ENCODE peak calls at places on chromosomes 11 and 22, in four cellular contexts. One of them, this sample, is unnamed.

GRCh38 chr11:29432719-29433325 is 584.0 kb downstream of the KCNA4 start:
- DNase-seq in H1: no peak
- DNase-seq in GM12878: no peak
- DNase-seq in HepG2: peak
- DNase-seq in this sample: no peak

GRCh38 chr11:126371595-126371994 is 16.1 kb downstream of the ST3GAL4 start:
- DNase-seq in GM12878: no peak
- DNase-seq in HepG2: no peak
- DNase-seq in H1: no peak
- DNase-seq in this sample: no peak

GRCh38 chr11:80993561-80993960 is 1552.7 kb upstream of the TENM4 start:
- DNase-seq in H1: no peak
- DNase-seq in GM12878: no peak
- DNase-seq in HepG2: no peak
- DNase-seq in this sample: no peak

GRCh38 chr22:19648419-19648929 is 65.8 kb upstream of the SEPTIN5 start:
- DNase-seq in H1: no peak
- DNase-seq in GM12878: no peak
- DNase-seq in HepG2: no peak
- DNase-seq in this sample: no peak

GRCh38 chr11:130062030-130062429 is 7.7 kb upstream of the APLP2 start:
- DNase-seq in H1: no peak
- DNase-seq in GM12878: no peak
- DNase-seq in HepG2: no peak
- DNase-seq in this sample: no peak

GRCh38 chr11:128467610-128468041 is 119.7 kb downstream of the ETS1 start:
- DNase-seq in HepG2: peak
- DNase-seq in H1: peak
- DNase-seq in GM12878: no peak
- DNase-seq in this sample: no peak

GRCh38 chr11:44860346-44860745 is 90.3 kb downstream of the TP53I11 start:
- DNase-seq in HepG2: no peak
- DNase-seq in GM12878: no peak
- DNase-seq in H1: no peak
- DNase-seq in this sample: no peak

GRCh38 chr22:48104786-48105185 is 1342.3 kb downstream of the TBC1D22A start:
- DNase-seq in GM12878: no peak
- DNase-seq in H1: no peak
- DNase-seq in HepG2: no peak
- DNase-seq in this sample: no peak

GRCh38 chr22:47090591-47091240 is 328.3 kb downstream of the TBC1D22A start:
- DNase-seq in H1: no peak
- DNase-seq in GM12878: no peak
- DNase-seq in HepG2: no peak
- DNase-seq in this sample: no peak

GRCh38 chr11:9004310-9004945 is 627 bp upstream of the NRIP3 start:
- DNase-seq in HepG2: no peak
- DNase-seq in GM12878: no peak
- DNase-seq in H1: no peak
- DNase-seq in this sample: no peak

GRCh38 chr11:76217653-76218160 is 11.4 kb upstream of the WNT11 start:
- DNase-seq in GM12878: no peak
- DNase-seq in H1: no peak
- DNase-seq in HepG2: no peak
- DNase-seq in this sample: no peak

GRCh38 chr22:39176067-39176621 is 23.7 kb upstream of the CBX7 start:
- DNase-seq in HepG2: peak
- DNase-seq in GM12878: no peak
- DNase-seq in H1: no peak
- DNase-seq in this sample: no peak

GRCh38 chr11:121800704-121801516 is 315.1 kb downstream of the BLID start:
- DNase-seq in GM12878: no peak
- DNase-seq in H1: peak
- DNase-seq in HepG2: no peak
- DNase-seq in this sample: peak

GRCh38 chr11:66022401-66023185 is 3.7 kb downstream of the CATSPER1 start:
- DNase-seq in H1: peak
- DNase-seq in GM12878: no peak
- DNase-seq in HepG2: peak
- DNase-seq in this sample: peak

GRCh38 chr11:34546511-34547206 is 33.1 kb upstream of the ELF5 start:
- DNase-seq in H1: no peak
- DNase-seq in HepG2: peak
- DNase-seq in GM12878: no peak
- DNase-seq in this sample: peak

GRCh38 chr22:17694193-17694592 is 55.6 kb downstream of the BCL2L13 start:
- DNase-seq in H1: no peak
- DNase-seq in GM12878: no peak
- DNase-seq in HepG2: no peak
- DNase-seq in this sample: no peak

GRCh38 chr22:46297151-46297819 is 615 bp downstream of the GTSE1 start:
- DNase-seq in GM12878: no peak
- DNase-seq in H1: no peak
- DNase-seq in HepG2: peak
- DNase-seq in this sample: peak

GRCh38 chr11:101169944-101170343 is 40.3 kb upstream of the PGR start:
- DNase-seq in H1: no peak
- DNase-seq in HepG2: no peak
- DNase-seq in GM12878: no peak
- DNase-seq in this sample: no peak

GRCh38 chr22:43849731-43850130 is 12.6 kb downstream of the SULT4A1 start:
- DNase-seq in HepG2: no peak
- DNase-seq in H1: no peak
- DNase-seq in GM12878: no peak
- DNase-seq in this sample: no peak

GRCh38 chr11:68297812-68298658 is 14.4 kb upstream of the LRP5 start:
- DNase-seq in GM12878: no peak
- DNase-seq in HepG2: peak
- DNase-seq in H1: peak
- DNase-seq in this sample: peak
- TF ChIP-seq SUZ12 in GM12878: no peak
- TF ChIP-seq SUZ12 in HepG2: no peak
- TF ChIP-seq SUZ12 in H1: no peak
- TF ChIP-seq SUZ12 in this sample: no peak

DNA sequence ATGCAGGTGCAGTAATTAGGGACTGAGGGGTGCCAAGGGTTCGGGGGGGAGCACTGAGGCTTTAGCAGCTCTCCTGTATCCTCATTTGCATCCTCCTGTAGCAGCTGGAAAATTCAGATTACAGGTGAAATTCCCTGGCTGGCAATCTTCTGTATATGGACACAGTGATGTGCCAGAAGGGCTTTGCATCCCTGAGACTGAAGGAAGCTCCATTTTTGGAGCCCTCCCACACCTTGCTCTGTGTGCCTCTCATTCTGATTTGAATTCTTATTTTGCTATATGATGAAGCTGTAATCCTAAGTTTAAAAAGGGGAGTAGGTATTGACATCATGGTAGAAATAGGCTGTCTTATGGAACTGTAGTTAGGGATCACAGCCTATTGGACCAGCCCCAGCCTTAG is 46.6 kb downstream of the SCN3B start:
- DNase-seq in GM12878: no peak
- DNase-seq in HepG2: no peak
- DNase-seq in H1: no peak
- DNase-seq in this sample: no peak
- H3K4me3 ChIP-seq in GM12878: no peak
- H3K4me3 ChIP-seq in HepG2: no peak
- H3K4me3 ChIP-seq in H1: no peak
- H3K4me3 ChIP-seq in this sample: no peak

DNA sequence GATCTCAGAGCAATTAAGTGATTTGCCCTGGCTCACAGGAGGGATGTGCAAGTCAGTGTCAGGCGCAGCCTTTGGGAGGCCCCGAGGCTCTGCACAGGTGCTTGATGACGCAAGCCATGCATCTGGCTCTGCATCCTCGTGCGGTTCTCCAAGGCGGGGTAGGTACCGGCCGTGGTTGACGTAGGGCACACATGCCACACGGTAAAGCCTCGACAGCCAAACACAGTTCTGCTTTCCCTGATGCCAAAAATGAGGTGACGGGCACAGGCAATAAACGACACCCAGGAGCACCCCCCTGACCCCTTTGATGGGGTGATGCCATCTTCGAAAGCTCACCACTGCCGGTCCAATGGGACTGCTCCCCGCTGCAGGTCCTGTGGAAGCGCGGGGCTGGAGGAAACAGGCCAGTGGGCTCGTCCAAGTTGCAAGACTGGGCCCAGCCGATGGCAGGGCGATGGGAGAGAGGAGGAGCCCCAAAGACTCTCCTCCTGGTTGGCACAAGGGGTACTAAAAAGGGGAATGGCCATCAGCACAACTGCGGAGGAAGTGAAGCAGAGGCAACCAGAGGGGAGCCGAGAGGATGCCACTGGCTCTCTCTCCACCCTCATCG is 357.2 kb downstream of the SHANK2 start:
- DNase-seq in GM12878: no peak
- DNase-seq in HepG2: no peak
- DNase-seq in H1: no peak
- DNase-seq in this sample: no peak
- TF ChIP-seq ZNF274 in GM12878: no peak
- TF ChIP-seq ZNF274 in HepG2: no peak
- TF ChIP-seq ZNF274 in H1: no peak
- TF ChIP-seq ZNF274 in this sample: no peak

GRCh38 chr11:12414641-12415040 is 37.3 kb downstream of the PARVA start:
- DNase-seq in GM12878: no peak
- DNase-seq in H1: no peak
- DNase-seq in HepG2: no peak
- DNase-seq in this sample: no peak

GRCh38 chr11:12411806-12412727 is 34.7 kb downstream of the PARVA start:
- DNase-seq in HepG2: peak
- DNase-seq in GM12878: no peak
- DNase-seq in H1: peak
- DNase-seq in this sample: peak

GRCh38 chr11:12415567-12415966 is 38.2 kb downstream of the PARVA start:
- DNase-seq in GM12878: no peak
- DNase-seq in HepG2: no peak
- DNase-seq in H1: no peak
- DNase-seq in this sample: no peak

GRCh38 chr11:12411395-12411794 is 34.0 kb downstream of the PARVA start:
- DNase-seq in H1: no peak
- DNase-seq in HepG2: no peak
- DNase-seq in GM12878: no peak
- DNase-seq in this sample: no peak

DNA sequence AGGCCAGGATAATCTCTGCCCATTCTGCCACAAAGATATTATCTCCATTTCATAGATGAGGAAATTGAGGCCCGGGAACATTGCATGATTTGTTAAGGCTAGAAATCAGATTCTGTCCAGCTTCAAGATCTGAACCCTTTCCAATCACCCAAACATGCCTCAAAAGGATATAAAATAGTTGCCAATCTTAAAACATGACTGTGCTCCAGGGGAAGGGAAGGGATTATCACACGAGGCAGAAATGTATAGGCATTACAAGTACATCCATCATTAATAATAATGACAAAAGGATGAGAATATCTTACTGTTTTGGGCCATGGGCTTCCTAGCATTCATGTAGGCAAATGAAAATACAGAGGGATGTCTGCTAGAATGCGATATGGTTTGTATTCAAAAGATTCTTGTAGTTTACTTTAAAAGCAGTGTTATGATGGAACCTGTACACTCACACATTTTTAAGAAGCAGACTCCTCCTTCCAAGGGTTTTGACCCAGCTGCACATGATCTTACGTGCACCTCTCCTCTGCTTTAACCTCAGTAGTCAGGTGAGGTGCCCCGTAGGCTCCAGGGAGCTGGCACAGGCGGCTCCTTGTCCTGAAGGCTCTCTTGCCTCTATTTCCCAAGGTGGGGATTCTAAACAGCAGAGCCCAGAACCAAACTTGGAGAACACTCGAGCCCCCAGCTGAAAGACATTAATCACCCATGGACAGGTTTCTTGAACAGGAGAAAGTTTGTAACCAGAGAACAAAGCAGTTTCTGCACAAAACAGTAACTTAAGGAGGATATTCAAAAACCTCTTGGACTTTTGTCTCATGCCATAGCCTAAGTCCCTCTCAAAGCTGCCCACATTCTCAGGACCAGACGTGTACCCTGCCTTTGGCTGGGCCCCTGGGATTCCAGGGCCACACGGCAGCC is 36.0 kb downstream of the PARVA start:
- DNase-seq in H1: no peak
- DNase-seq in HepG2: no peak
- DNase-seq in GM12878: no peak
- DNase-seq in this sample: no peak
- TF ChIP-seq SUZ12 in H1: no peak
- TF ChIP-seq SUZ12 in HepG2: no peak
- TF ChIP-seq SUZ12 in GM12878: no peak
- TF ChIP-seq SUZ12 in this sample: no peak

DNA sequence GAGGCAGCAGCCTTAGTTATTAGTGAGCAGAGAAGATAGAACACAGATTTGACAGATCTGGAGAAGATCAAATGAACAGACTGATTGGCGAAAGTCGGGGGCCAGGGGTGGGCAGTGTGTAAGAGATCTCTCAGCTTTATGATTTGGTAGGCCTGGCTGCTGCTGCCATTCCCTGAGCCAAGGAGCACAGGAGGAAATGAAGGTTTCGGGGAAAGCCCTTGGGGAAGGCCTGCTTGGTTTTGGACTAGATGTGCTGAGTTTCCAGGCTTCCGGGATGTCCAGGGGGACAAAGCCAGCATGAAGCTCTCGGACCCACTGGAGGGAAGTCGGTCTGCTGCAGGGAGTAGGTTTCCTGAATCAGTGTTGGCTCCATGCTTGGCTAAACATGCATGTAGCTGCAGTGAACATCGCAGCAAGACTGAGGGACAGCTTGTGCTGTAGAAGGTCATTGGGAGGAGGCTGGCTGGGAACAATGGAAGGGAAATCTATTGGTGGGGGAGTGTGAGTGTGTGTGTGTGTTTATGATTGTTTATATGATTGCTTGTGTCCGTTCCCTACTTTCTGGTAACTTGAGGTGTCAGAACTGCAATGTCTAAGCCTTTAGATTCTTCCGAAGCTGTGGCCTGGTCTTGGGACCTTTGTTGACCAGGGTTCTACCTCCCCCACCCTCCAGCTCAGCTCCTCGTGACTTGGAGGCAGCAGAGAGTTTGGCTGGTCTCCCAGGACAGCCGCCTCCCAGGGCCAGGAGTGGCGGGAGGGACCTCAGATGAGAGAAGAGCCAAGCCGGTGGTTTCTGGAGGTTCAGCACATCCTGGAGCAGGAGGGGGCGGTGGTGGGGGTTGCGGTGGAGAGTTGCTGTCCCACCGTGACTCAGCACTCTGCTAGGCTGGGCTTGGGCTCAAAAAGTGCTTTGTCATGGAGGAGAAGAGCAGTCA is 4.0 kb upstream of the FTH1 start:
- DNase-seq in H1: peak
- DNase-seq in GM12878: peak
- DNase-seq in HepG2: peak
- DNase-seq in this sample: peak
- H3K4me3 ChIP-seq in H1: no peak
- H3K4me3 ChIP-seq in GM12878: peak
- H3K4me3 ChIP-seq in HepG2: peak
- H3K4me3 ChIP-seq in this sample: no peak